ENCODE peak calls at places on chromosome 18, in four cellular contexts. H is right cardiac atrium; U is CD8-positive, alpha-beta memory T cell; Z is mesendoderm. F is an unnamed sample. For H3K27me3, the result is how much of the 10 kb centered on the place peaks cover.

GRCh38 chr18:3062798-3063563 is 50.0 kb upstream of the LPIN2 start:
- DNase-seq in H (peak), U (peak), Z (peak), F (peak)

GRCh38 chr18:46278481-46279465 is 174.6 kb downstream of the HAUS1 start:
- DNase-seq in H (no peak), U (no peak), Z (no peak), F (no peak)

GRCh38 chr18:50203801-50204604 is 9.1 kb upstream of the MYO5B start:
- DNase-seq in H (no peak), U (no peak), Z (peak), F (no peak)

GRCh38 chr18:26510337-26510736 is 38.0 kb downstream of the KCTD1 start:
- DNase-seq in H (no peak), U (no peak), Z (no peak), F (no peak)

GRCh38 chr18:47254341-47254939 is 3.0 kb upstream of the SKOR2 start:
- DNase-seq in H (peak), U (no peak), Z (peak), F (no peak)

GRCh38 chr18:5238371-5238758 is 41.3 kb upstream of the AKAIN1 start:
- DNase-seq in H (peak), U (no peak), Z (no peak), F (peak)

GRCh38 chr18:55651236-55651635 is 63.2 kb upstream of the TCF4 start:
- DNase-seq in H (no peak), U (no peak), Z (no peak), F (no peak)

GRCh38 chr18:40939636-40940035 is 1015.4 kb upstream of the PIK3C3 start:
- DNase-seq in H (peak), U (no peak), Z (no peak), F (no peak)

GRCh38 chr18:76405761-76406356 is 89.2 kb downstream of the ZNF516 start:
- DNase-seq in H (peak), U (peak), Z (peak), F (no peak)

GRCh38 chr18:326846-327245 is 59.0 kb upstream of the THOC1 start:
- DNase-seq in H (no peak), U (no peak), Z (no peak), F (no peak)

GRCh38 chr18:77906103-77906502 is 656.5 kb downstream of the GALR1 start:
- DNase-seq in H (no peak), U (no peak), Z (peak), F (no peak)
- H3K27me3 ChIP-seq in H (under half), U (under half), Z (under half), F (under half)

GRCh38 chr18:24271381-24272331 is 126.0 kb downstream of the OSBPL1A start:
- DNase-seq in H (peak), U (no peak), Z (peak), F (no peak)
- H3K27me3 ChIP-seq in H (under half), U (under half), Z (under half), F (under half)

DNA sequence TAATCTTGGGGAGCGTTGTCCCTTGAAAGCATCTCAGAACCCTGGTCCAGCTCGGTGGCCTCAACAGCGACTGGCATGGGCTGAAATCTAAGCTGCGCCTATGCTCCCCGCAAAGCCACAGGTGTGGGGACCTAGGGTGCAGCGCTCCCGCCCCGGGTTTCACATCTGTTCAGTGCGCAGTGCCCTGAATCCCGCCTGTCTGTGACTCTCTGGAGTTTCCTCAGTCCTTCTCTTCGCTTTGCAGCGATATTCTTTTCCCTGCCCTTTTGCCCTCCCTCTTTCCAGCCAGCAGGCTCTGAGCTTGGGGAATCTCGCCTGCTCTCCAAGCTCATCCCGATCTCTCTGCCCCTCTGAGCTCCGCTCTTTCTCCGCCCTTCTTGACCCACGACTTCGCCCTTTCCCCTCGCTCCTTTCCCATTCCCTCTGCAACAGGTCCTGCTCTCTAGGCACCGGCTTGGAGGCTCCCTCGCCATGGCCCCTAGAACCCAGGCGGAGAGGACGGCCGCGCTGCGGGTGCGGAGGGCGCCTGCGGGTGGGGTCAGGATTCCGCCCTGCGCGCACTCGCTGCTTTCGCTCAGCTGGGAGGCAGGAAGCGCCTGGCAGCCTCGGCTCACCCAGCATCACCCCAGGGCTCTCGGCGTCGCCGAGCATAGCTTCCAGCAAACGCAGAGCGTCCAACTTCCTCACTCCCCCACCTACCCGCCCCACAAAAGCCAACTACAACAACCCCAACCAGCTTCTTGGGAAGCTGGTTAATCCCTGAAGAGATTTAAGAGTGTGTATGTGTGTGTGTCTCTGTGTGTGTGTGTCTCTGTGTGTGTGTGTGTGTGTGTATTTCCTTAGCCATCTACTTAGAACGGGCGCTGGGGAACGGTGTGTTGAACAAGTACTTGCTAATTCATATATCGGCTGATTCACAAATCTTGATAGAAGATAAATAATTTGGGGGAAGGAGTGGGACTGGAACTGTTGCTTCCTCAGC is 1.1 kb downstream of the GRP start:
- DNase-seq in H (no peak), U (no peak), Z (peak), F (no peak)
- H3K27me3 ChIP-seq in H (under half), U (under half), Z (under half), F (under half)

GRCh38 chr18:62412248-62412979 is 87.3 kb downstream of the TNFRSF11A start:
- DNase-seq in H (no peak), U (no peak), Z (no peak), F (no peak)
- H3K27me3 ChIP-seq in H (under half), U (under half), Z (under half), F (under half)

DNA sequence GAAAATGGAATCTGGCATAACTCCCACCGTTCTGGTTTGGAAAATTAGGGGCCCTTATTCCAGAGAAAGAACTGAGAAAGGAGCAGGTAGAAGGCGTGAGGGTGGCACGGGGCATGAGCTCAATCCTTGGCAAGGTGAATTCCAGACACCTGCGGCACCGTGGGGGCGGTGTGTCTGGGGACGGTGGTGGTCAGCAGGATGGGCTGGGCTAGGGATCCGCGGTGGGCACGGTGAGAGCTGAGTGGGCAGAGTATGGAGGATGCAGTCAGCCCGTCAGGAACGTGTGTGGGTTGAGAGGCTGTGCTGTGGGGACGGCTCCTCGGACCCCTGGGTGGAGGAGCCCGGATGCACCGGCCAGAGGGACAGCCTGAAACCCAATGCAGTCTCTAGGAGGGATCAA is 61.1 kb downstream of the GNAL start:
- DNase-seq in H (no peak), U (no peak), Z (no peak), F (no peak)
- H3K27me3 ChIP-seq in H (under half), U (under half), Z (under half), F (under half)

GRCh38 chr18:44588466-44588865 is 92.2 kb upstream of the SETBP1 start:
- DNase-seq in H (no peak), U (no peak), Z (no peak), F (no peak)
- H3K27me3 ChIP-seq in H (under half), U (under half), Z (under half), F (under half)

GRCh38 chr18:48994926-48995835 is 44.4 kb upstream of the SMAD7 start:
- DNase-seq in H (no peak), U (no peak), Z (no peak), F (no peak)

GRCh38 chr18:48992133-48992532 is 41.4 kb upstream of the SMAD7 start:
- DNase-seq in H (peak), U (no peak), Z (no peak), F (no peak)

GRCh38 chr18:48992791-48993555 is 42.2 kb upstream of the SMAD7 start:
- DNase-seq in H (no peak), U (no peak), Z (peak), F (no peak)

GRCh38 chr18:48994044-48994651 is 43.4 kb upstream of the SMAD7 start:
- DNase-seq in H (peak), U (no peak), Z (no peak), F (no peak)

GRCh38 chr18:48993586-48993985 is 42.8 kb upstream of the SMAD7 start:
- DNase-seq in H (no peak), U (no peak), Z (no peak), F (no peak)
- H3K27me3 ChIP-seq in H (under half), U (under half), Z (under half), F (under half)

GRCh38 chr18:44731160-44731865 is 50.6 kb downstream of the SETBP1 start:
- DNase-seq in H (no peak), U (no peak), Z (no peak), F (no peak)
- H3K27me3 ChIP-seq in H (under half), U (under half), Z (under half), F (under half)

GRCh38 chr18:58061349-58061748 is 17.3 kb downstream of the NEDD4L start:
- DNase-seq in H (no peak), U (no peak), Z (no peak), F (no peak)
- H3K27me3 ChIP-seq in H (under half), U (under half), Z (under half), F (under half)

GRCh38 chr18:74459877-74460276 is 2.8 kb upstream of the DIPK1C start:
- DNase-seq in H (no peak), U (no peak), Z (peak), F (no peak)
- H3K27me3 ChIP-seq in H (under half), U (under half), Z (under half), F (under half)